ENCODE peak calls at places on chromosomes 16 and 17, in seven cellular contexts. N, D, Z, J, T, F and V are unnamed samples.

GRCh38 chr17:2250140-2251095 is 53.2 kb downstream of the SMG6 start:
- DNase-seq in D (peak; percentile 52), F (no peak), Z (no peak), N (no peak), T (no peak), J (no peak), V (no peak)

GRCh38 chr16:391885-392335 is 5.1 kb upstream of the NME4 start:
- DNase-seq in J (peak; percentile 51), N (peak; percentile 82), T (peak; percentile 86), Z (peak; percentile 75), D (peak; percentile 70), F (peak; percentile 57), V (no peak)

GRCh38 chr16:456891-457483 is 31.5 kb downstream of the RAB11FIP3 start:
- DNase-seq in J (peak; percentile 53), F (no peak), N (peak; percentile 38), D (peak; percentile 58), T (no peak), Z (no peak), V (no peak)

GRCh38 chr17:29115906-29116651 is 64.1 kb downstream of the MYO18A start:
- DNase-seq in F (peak; percentile 21), T (peak; percentile 93), Z (peak; percentile 75), J (peak; percentile 52), N (peak; percentile 85), D (peak; percentile 78), V (peak; percentile 35)

GRCh38 chr17:45828171-45829133 is 16.2 kb upstream of the SPPL2C start:
- DNase-seq in N (peak; percentile 77), F (no peak), D (peak; percentile 20), Z (no peak), J (peak; percentile 49), T (no peak), V (no peak)

GRCh38 chr17:56110463-56111138 is 42.7 kb upstream of the ANKFN1 start:
- DNase-seq in D (no peak), T (no peak), N (no peak), J (peak; percentile 26), F (no peak), Z (no peak), V (no peak)

GRCh38 chr16:79997257-79997656 is 396.7 kb upstream of the MAF start:
- DNase-seq in J (no peak), Z (peak; percentile 50), T (peak; percentile 60), D (peak; percentile 52), F (no peak), N (peak; percentile 14), V (no peak)

GRCh38 chr16:75475420-75475847 is 10.9 kb upstream of the TMEM170A start:
- DNase-seq in D (no peak), N (no peak), J (no peak), F (no peak), T (no peak), Z (no peak), V (no peak)

GRCh38 chr16:14286381-14287230 is 215.5 kb downstream of the MRTFB start:
- DNase-seq in D (peak; percentile 76), T (peak; percentile 77), Z (peak; percentile 63), F (no peak), N (no peak), J (peak; percentile 51), V (no peak)

GRCh38 chr16:73321942-73322341 is 274.0 kb upstream of the ZFHX3 start:
- DNase-seq in F (no peak), J (no peak), T (no peak), Z (no peak), N (no peak), D (no peak), V (no peak)

GRCh38 chr17:12528036-12528435 is 137.7 kb upstream of the MYOCD start:
- DNase-seq in F (no peak), D (no peak), J (no peak), N (no peak), T (no peak), Z (no peak), V (no peak)

GRCh38 chr17:34135841-34136240 is 119.2 kb upstream of the CCL2 start:
- DNase-seq in Z (no peak), D (no peak), F (no peak), N (no peak), J (no peak), T (peak; percentile 49), V (no peak)

GRCh38 chr17:29881256-29881655 is 48.8 kb downstream of the SSH2 start:
- DNase-seq in D (no peak), F (no peak), Z (no peak), N (no peak), J (no peak), T (no peak), V (no peak)

GRCh38 chr17:80646328-80646727 is 101.7 kb downstream of the RPTOR start:
- DNase-seq in N (no peak), Z (no peak), F (no peak), D (no peak), T (no peak), J (no peak), V (no peak)

GRCh38 chr16:14088155-14088753 is 17.1 kb downstream of the MRTFB start:
- DNase-seq in J (peak; percentile 43), D (peak; percentile 42), Z (no peak), T (no peak), F (no peak), N (no peak), V (no peak)

GRCh38 chr16:29995330-29995910 is at the start of gene HIRIP3:
- DNase-seq in J (peak; percentile 95), Z (peak; percentile 94), D (peak; percentile 91), F (peak; percentile 92), T (peak; percentile 91), N (peak; percentile 94), V (peak; percentile 66)

GRCh38 chr16:29824589-29825144 is 4.4 kb downstream of the MVP start:
- DNase-seq in D (peak; percentile 82), T (no peak), J (no peak), F (no peak), Z (no peak), N (no peak), V (no peak)

GRCh38 chr16:83044589-83044988 is 417.8 kb downstream of the CDH13 start:
- DNase-seq in D (no peak), Z (no peak), T (peak; percentile 6), F (no peak), N (no peak), J (no peak), V (no peak)

GRCh38 chr16:52407778-52408177 is 139.2 kb downstream of the TOX3 start:
- DNase-seq in T (no peak), N (no peak), F (no peak), Z (no peak), D (no peak), J (no peak), V (no peak)

GRCh38 chr16:50841081-50841886 is 99.4 kb downstream of the CYLD start:
- DNase-seq in Z (peak; percentile 13), J (no peak), T (peak; percentile 78), N (no peak), F (no peak), D (peak; percentile 13), V (no peak)

DNA sequence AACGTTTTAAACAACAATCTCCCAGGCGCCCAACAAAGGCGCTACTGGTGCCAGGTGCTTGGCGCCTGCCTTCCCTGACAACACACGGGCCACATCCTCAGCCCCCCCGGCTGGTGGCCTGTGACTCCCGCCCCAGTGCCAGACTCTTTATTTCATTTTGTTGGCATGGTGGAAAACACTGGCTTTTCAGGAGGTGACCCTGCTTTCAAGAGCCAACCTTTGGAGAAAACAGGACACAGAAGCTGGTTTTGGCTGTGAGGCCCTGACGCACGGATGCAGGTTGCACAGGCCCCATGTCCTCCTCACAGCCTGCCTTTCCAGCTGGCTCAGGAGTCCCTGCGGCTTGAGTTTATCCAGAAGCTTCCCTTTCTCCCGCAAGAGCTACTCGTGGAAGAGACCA is 100.0 kb downstream of the METRNL start:
- DNase-seq in N (no peak), Z (no peak), F (no peak), D (no peak), T (no peak), J (peak; percentile 2), V (no peak)
- TF ChIP-seq EZH2phosphoT487 in N (no peak), Z (no peak), F (no peak), D (no peak), T (no peak), J (no peak), V (no peak)

DNA sequence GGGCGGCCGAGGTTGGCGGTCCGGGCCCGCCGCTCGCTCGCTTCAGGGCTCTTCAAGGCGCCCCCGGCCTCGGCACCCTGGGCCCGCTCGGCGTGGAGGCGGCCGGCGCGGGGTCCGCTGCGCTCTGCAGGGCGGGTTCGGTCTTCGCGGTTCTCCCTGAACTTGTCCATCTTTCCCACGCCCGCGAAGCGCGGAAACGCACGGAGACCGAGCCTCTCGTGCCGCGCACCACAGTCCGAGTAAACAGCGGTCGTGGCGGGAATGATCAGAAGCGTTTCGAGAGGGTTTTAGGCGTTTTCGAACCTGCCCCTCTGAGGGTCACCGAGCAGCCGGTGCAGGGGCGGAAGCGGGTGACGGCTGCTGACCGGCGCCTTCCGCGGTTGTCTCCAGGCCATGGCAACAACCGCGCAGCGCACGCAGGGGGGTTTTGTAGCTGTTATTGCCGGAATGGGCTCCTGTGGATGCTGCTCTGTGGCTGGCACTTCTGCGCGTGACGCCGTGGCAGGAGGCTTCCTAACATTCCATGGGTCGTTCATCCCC is 414 bp downstream of the NARF start:
- DNase-seq in T (peak; percentile 52), Z (peak; percentile 58), F (peak; percentile 21), J (peak; percentile 50), D (peak; percentile 56), N (peak; percentile 76), V (no peak)
- TF ChIP-seq EZH2phosphoT487 in T (no peak), Z (no peak), F (no peak), J (no peak), D (no peak), N (no peak), V (no peak)

GRCh38 chr16:84874553-84874952 is 54.8 kb downstream of the CRISPLD2 start:
- DNase-seq in J (no peak), F (no peak), Z (no peak), T (no peak), N (no peak), D (no peak), V (no peak)
- TF ChIP-seq EZH2phosphoT487 in J (no peak), F (no peak), Z (no peak), T (no peak), N (no peak), D (no peak), V (no peak)

DNA sequence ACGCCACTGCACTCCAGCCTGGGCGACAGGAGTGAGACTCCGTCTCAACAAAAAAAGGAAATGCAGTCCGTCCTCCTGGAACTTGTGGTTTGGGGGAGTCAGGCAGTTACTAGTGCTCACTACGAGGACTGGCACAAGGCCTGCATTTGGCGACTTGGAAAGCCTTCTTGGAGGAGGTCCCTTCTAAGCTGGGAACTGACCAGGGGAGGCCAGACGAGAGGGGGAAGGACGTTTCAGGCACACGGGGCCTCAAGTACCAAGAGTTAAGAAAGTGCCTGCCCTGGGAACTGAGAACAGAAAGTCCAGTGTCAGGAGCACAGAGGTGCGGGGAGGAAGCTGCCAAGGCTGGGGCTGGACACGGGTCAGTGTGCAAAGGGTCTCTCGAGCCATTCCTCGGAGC is 89.9 kb downstream of the ABR start:
- DNase-seq in T (no peak), N (no peak), F (no peak), J (no peak), D (no peak), Z (no peak), V (no peak)
- TF ChIP-seq EZH2phosphoT487 in T (no peak), N (no peak), F (no peak), J (no peak), D (no peak), Z (no peak), V (no peak)

GRCh38 chr17:10249271-10250010 is 51.0 kb upstream of the GAS7 start:
- DNase-seq in N (no peak), T (no peak), Z (no peak), F (no peak), D (no peak), J (no peak), V (no peak)

GRCh38 chr17:10247806-10248334 is 49.5 kb upstream of the GAS7 start:
- DNase-seq in F (no peak), J (no peak), D (peak; percentile 56), Z (no peak), N (no peak), T (no peak), V (no peak)

GRCh38 chr17:10243905-10244844 is 45.8 kb upstream of the GAS7 start:
- DNase-seq in N (no peak), D (peak; percentile 89), F (no peak), T (no peak), J (peak; percentile 24), Z (no peak), V (no peak)
- TF ChIP-seq EZH2phosphoT487 in N (no peak), D (no peak), F (no peak), T (no peak), J (no peak), Z (no peak), V (no peak)